ENCODE peak calls at places on chromosome 12, in seven cellular contexts. N, J, F, S, C, Y and W are unnamed samples.

GRCh38 chr12:81722004-81722403 is 37.1 kb downstream of the PPFIA2 start:
- DNase-seq in Y (no peak), C (no peak), N (no peak), S (no peak), F (no peak), J (no peak), W (no peak)

GRCh38 chr12:95212576-95212975 is 4.7 kb downstream of the FGD6 start:
- DNase-seq in Y (no peak), J (no peak), F (no peak), S (no peak), N (no peak), C (no peak), W (no peak)

GRCh38 chr12:109169676-109170075 is 53.3 kb downstream of the ACACB start:
- DNase-seq in S (no peak), C (no peak), J (no peak), N (no peak), F (no peak), Y (no peak), W (no peak)

GRCh38 chr12:124422570-124423523 is 128.0 kb downstream of the RFLNA start:
- DNase-seq in F (peak; percentile 97), S (no peak), J (no peak), Y (peak; percentile 87), N (peak; percentile 99), C (peak; percentile 95), W (peak; percentile 92)

GRCh38 chr12:104863549-104863948 is 94.5 kb downstream of the SLC41A2 start:
- DNase-seq in S (no peak), F (no peak), J (no peak), C (no peak), Y (no peak), N (no peak), W (no peak)

GRCh38 chr12:131112016-131112415 is 158.3 kb downstream of the ADGRD1 start:
- DNase-seq in S (no peak), N (no peak), F (peak; percentile 57), Y (no peak), J (no peak), C (no peak), W (no peak)

GRCh38 chr12:49961111-49961922 is at the start of gene AQP5:
- DNase-seq in S (no peak), F (peak; percentile 81), J (no peak), N (peak; percentile 80), C (no peak), Y (no peak), W (no peak)

GRCh38 chr12:30506411-30506810 is 189.3 kb downstream of the IPO8 start:
- DNase-seq in Y (no peak), N (no peak), J (no peak), S (no peak), F (no peak), C (no peak), W (peak; percentile 36)

GRCh38 chr12:22318122-22318737 is 16.3 kb downstream of the ST8SIA1 start:
- DNase-seq in C (no peak), F (no peak), N (no peak), S (no peak), J (no peak), Y (no peak), W (no peak)

GRCh38 chr12:59847127-59847526 is 251.3 kb downstream of the SLC16A7 start:
- DNase-seq in C (no peak), J (no peak), F (no peak), Y (no peak), N (no peak), S (no peak), W (no peak)

GRCh38 chr12:59193476-59194050 is 273.3 kb upstream of the LRIG3 start:
- DNase-seq in C (no peak), N (no peak), S (no peak), J (no peak), Y (no peak), F (no peak), W (no peak)

GRCh38 chr12:31362759-31363415 is 36.9 kb upstream of the SINHCAF start:
- DNase-seq in F (no peak), Y (no peak), J (no peak), S (peak; percentile 10), C (no peak), N (no peak), W (no peak)

GRCh38 chr12:30201301-30202160 is 417.8 kb upstream of the TMTC1 start:
- DNase-seq in Y (no peak), C (peak; percentile 13), N (peak; percentile 63), J (no peak), S (no peak), F (peak; percentile 34), W (no peak)

GRCh38 chr12:111741235-111741812 is 25.4 kb upstream of the ALDH2 start:
- DNase-seq in N (no peak), F (peak; percentile 55), C (no peak), S (no peak), Y (no peak), J (no peak), W (no peak)

GRCh38 chr12:112340235-112340634 is 42.0 kb downstream of the HECTD4 start:
- DNase-seq in F (no peak), S (no peak), N (no peak), Y (no peak), C (no peak), J (no peak), W (no peak)

GRCh38 chr12:51409846-51410245 is 14.8 kb upstream of the SLC4A8 start:
- DNase-seq in N (no peak), Y (no peak), J (no peak), S (no peak), C (no peak), F (peak; percentile 73), W (no peak)

GRCh38 chr12:25529738-25530137 is 23.3 kb downstream of the LMNTD1 start:
- DNase-seq in J (no peak), F (no peak), Y (no peak), N (no peak), C (no peak), S (no peak), W (no peak)

GRCh38 chr12:42742691-42743090 is 153.1 kb upstream of the PRICKLE1 start:
- DNase-seq in J (no peak), S (no peak), Y (no peak), F (no peak), C (no peak), N (no peak), W (no peak)

GRCh38 chr12:59396519-59396918 is 199.3 kb upstream of the SLC16A7 start:
- DNase-seq in J (no peak), Y (no peak), F (no peak), S (no peak), N (no peak), C (no peak), W (peak; percentile 53)

GRCh38 chr12:132623072-132623869 is 4.7 kb downstream of the P2RX2 start:
- DNase-seq in J (no peak), C (no peak), F (no peak), Y (no peak), S (no peak), N (peak; percentile 66), W (no peak)

GRCh38 chr12:105547786-105548185 is 217.3 kb downstream of the C12orf75 start:
- DNase-seq in Y (no peak), F (no peak), J (no peak), C (no peak), N (no peak), S (no peak), W (no peak)

GRCh38 chr12:126784328-126784921 is 1482.5 kb upstream of the TMEM132C start:
- DNase-seq in F (peak; percentile 32), N (no peak), J (no peak), S (no peak), Y (no peak), C (no peak), W (peak; percentile 54)

GRCh38 chr12:109430244-109430643 is 46.9 kb downstream of the KCTD10 start:
- DNase-seq in Y (no peak), C (no peak), F (no peak), N (no peak), J (no peak), S (no peak), W (no peak)

GRCh38 chr12:96425973-96426372 is 25.7 kb upstream of the CDK17 start:
- DNase-seq in Y (no peak), F (no peak), C (no peak), S (no peak), N (no peak), J (no peak), W (no peak)

GRCh38 chr12:105201389-105201788 is 34.6 kb downstream of the APPL2 start:
- DNase-seq in C (no peak), F (no peak), N (no peak), Y (no peak), J (no peak), S (no peak), W (no peak)

GRCh38 chr12:88235183-88235833 is 93.2 kb downstream of the TMTC3 start:
- DNase-seq in C (no peak), S (no peak), F (no peak), J (no peak), N (no peak), Y (no peak), W (no peak)

GRCh38 chr12:10715491-10715890 is 7.6 kb downstream of the YBX3 start:
- DNase-seq in N (no peak), S (peak; percentile 62), J (no peak), Y (no peak), C (no peak), F (no peak), W (no peak)

GRCh38 chr12:10716704-10717315 is 6.3 kb downstream of the YBX3 start:
- DNase-seq in N (peak; percentile 92), C (peak; percentile 78), Y (peak; percentile 79), J (no peak), F (no peak), S (no peak), W (no peak)

GRCh38 chr12:10718279-10718821 is 4.8 kb downstream of the YBX3 start:
- DNase-seq in N (no peak), S (no peak), C (no peak), Y (no peak), J (no peak), F (no peak), W (no peak)

GRCh38 chr12:10716277-10716676 is 6.8 kb downstream of the YBX3 start:
- DNase-seq in J (no peak), N (no peak), Y (no peak), F (no peak), S (no peak), C (no peak), W (no peak)

GRCh38 chr12:10717410-10717809 is 5.7 kb downstream of the YBX3 start:
- DNase-seq in F (no peak), S (no peak), C (no peak), N (no peak), J (no peak), Y (no peak), W (no peak)
- H3K4me3 ChIP-seq in F (no peak overlapping the region), S (no peak overlapping the region), C (peak overlapping the region; percentile 96), N (no peak overlapping the region), J (no peak overlapping the region), Y (peak overlapping the region; percentile 23), W (no peak overlapping the region)

GRCh38 chr12:67797769-67798168 is 149.2 kb downstream of the DYRK2 start:
- DNase-seq in J (no peak), F (no peak), C (no peak), N (no peak), S (no peak), Y (no peak), W (no peak)
- H3K27ac ChIP-seq in J (no peak overlapping the region), F (no peak overlapping the region), C (peak overlapping the region; percentile 62), N (no peak overlapping the region), S (no peak overlapping the region), Y (peak overlapping the region; percentile 21), W (no peak overlapping the region)

GRCh38 chr12:65879878-65880277 is 55.6 kb downstream of the HMGA2 start:
- DNase-seq in F (no peak), N (no peak), S (no peak), C (no peak), Y (no peak), J (no peak), W (no peak)
- H3K4me1 ChIP-seq in F (peaks cover 3% of the 10 kb centered on the region), N (peaks cover 6% of the 10 kb centered on the region), S (no peaks in the 10 kb centered on the region), C (peaks cover 33% of the 10 kb centered on the region), Y (peaks cover 5% of the 10 kb centered on the region), J (no peaks in the 10 kb centered on the region), W (no peaks in the 10 kb centered on the region)

GRCh38 chr12:54377797-54378515 is 6.6 kb downstream of the ZNF385A start:
- DNase-seq in N (no peak), F (no peak), J (no peak), C (no peak), S (no peak), Y (no peak), W (no peak)
- H3K4me3 ChIP-seq in N (no peak overlapping the region), F (no peak overlapping the region), J (no peak overlapping the region), C (peak overlapping the region; percentile 65), S (no peak overlapping the region), Y (no peak overlapping the region), W (no peak overlapping the region)